ENCODE peak calls at places on chromosomes 2 and 18, in four cellular contexts. One of them, this sample, is unnamed.

GRCh38 chr2:212940816-212941215 is 210.6 kb downstream of the IKZF2 start:
- DNase-seq in stimulated activated CD4-positive, alpha-beta T cell treated with anti-CD3 and anti-CD28 coated beads, Interleukin-2, amount 100 ng/mL, for 24 hours: no peak
- DNase-seq in activated CD4-positive, alpha-beta T cell treated with anti-CD3 and anti-CD28 coated beads, Interleukin-2, amount 50 U/mL, for 48 hours: no peak
- DNase-seq in NCI-H446: peak
- DNase-seq in this sample: no peak

GRCh38 chr2:207412787-207413310 is 116.9 kb upstream of the CREB1 start:
- DNase-seq in stimulated activated CD4-positive, alpha-beta T cell treated with anti-CD3 and anti-CD28 coated beads, Interleukin-2, amount 100 ng/mL, for 24 hours: no peak
- DNase-seq in activated CD4-positive, alpha-beta T cell treated with anti-CD3 and anti-CD28 coated beads, Interleukin-2, amount 50 U/mL, for 48 hours: no peak
- DNase-seq in NCI-H446: no peak
- DNase-seq in this sample: no peak

GRCh38 chr2:33372940-33373553 is 103.4 kb upstream of the RASGRP3 start:
- DNase-seq in stimulated activated CD4-positive, alpha-beta T cell treated with anti-CD3 and anti-CD28 coated beads, Interleukin-2, amount 100 ng/mL, for 24 hours: no peak
- DNase-seq in activated CD4-positive, alpha-beta T cell treated with anti-CD3 and anti-CD28 coated beads, Interleukin-2, amount 50 U/mL, for 48 hours: no peak
- DNase-seq in NCI-H446: no peak
- DNase-seq in this sample: no peak

GRCh38 chr2:41934323-41935003 is 113.4 kb upstream of the PKDCC start:
- DNase-seq in stimulated activated CD4-positive, alpha-beta T cell treated with anti-CD3 and anti-CD28 coated beads, Interleukin-2, amount 100 ng/mL, for 24 hours: no peak
- DNase-seq in activated CD4-positive, alpha-beta T cell treated with anti-CD3 and anti-CD28 coated beads, Interleukin-2, amount 50 U/mL, for 48 hours: no peak
- DNase-seq in NCI-H446: no peak
- DNase-seq in this sample: no peak

GRCh38 chr2:121897335-121897970 is 142.0 kb downstream of the TSN start:
- DNase-seq in stimulated activated CD4-positive, alpha-beta T cell treated with anti-CD3 and anti-CD28 coated beads, Interleukin-2, amount 100 ng/mL, for 24 hours: peak
- DNase-seq in activated CD4-positive, alpha-beta T cell treated with anti-CD3 and anti-CD28 coated beads, Interleukin-2, amount 50 U/mL, for 48 hours: no peak
- DNase-seq in NCI-H446: no peak
- DNase-seq in this sample: no peak

GRCh38 chr18:41126541-41127235 is 828.3 kb upstream of the PIK3C3 start:
- DNase-seq in stimulated activated CD4-positive, alpha-beta T cell treated with anti-CD3 and anti-CD28 coated beads, Interleukin-2, amount 100 ng/mL, for 24 hours: no peak
- DNase-seq in activated CD4-positive, alpha-beta T cell treated with anti-CD3 and anti-CD28 coated beads, Interleukin-2, amount 50 U/mL, for 48 hours: no peak
- DNase-seq in NCI-H446: no peak
- DNase-seq in this sample: no peak

GRCh38 chr18:37409870-37410269 is 155.7 kb downstream of the CELF4 start:
- DNase-seq in stimulated activated CD4-positive, alpha-beta T cell treated with anti-CD3 and anti-CD28 coated beads, Interleukin-2, amount 100 ng/mL, for 24 hours: no peak
- DNase-seq in activated CD4-positive, alpha-beta T cell treated with anti-CD3 and anti-CD28 coated beads, Interleukin-2, amount 50 U/mL, for 48 hours: no peak
- DNase-seq in NCI-H446: no peak
- DNase-seq in this sample: no peak

GRCh38 chr2:235669269-235669831 is 175.5 kb downstream of the AGAP1 start:
- DNase-seq in stimulated activated CD4-positive, alpha-beta T cell treated with anti-CD3 and anti-CD28 coated beads, Interleukin-2, amount 100 ng/mL, for 24 hours: peak
- DNase-seq in activated CD4-positive, alpha-beta T cell treated with anti-CD3 and anti-CD28 coated beads, Interleukin-2, amount 50 U/mL, for 48 hours: peak
- DNase-seq in NCI-H446: peak
- DNase-seq in this sample: peak

GRCh38 chr2:188853307-188853706 is 120.9 kb upstream of the COL3A1 start:
- DNase-seq in stimulated activated CD4-positive, alpha-beta T cell treated with anti-CD3 and anti-CD28 coated beads, Interleukin-2, amount 100 ng/mL, for 24 hours: no peak
- DNase-seq in activated CD4-positive, alpha-beta T cell treated with anti-CD3 and anti-CD28 coated beads, Interleukin-2, amount 50 U/mL, for 48 hours: no peak
- DNase-seq in NCI-H446: peak
- DNase-seq in this sample: no peak

GRCh38 chr2:2234398-2234797 is 96.7 kb downstream of the MYT1L start:
- DNase-seq in stimulated activated CD4-positive, alpha-beta T cell treated with anti-CD3 and anti-CD28 coated beads, Interleukin-2, amount 100 ng/mL, for 24 hours: no peak
- DNase-seq in activated CD4-positive, alpha-beta T cell treated with anti-CD3 and anti-CD28 coated beads, Interleukin-2, amount 50 U/mL, for 48 hours: no peak
- DNase-seq in NCI-H446: peak
- DNase-seq in this sample: no peak

GRCh38 chr2:62923242-62923641 is 127.4 kb upstream of the OTX1 start:
- DNase-seq in stimulated activated CD4-positive, alpha-beta T cell treated with anti-CD3 and anti-CD28 coated beads, Interleukin-2, amount 100 ng/mL, for 24 hours: no peak
- DNase-seq in activated CD4-positive, alpha-beta T cell treated with anti-CD3 and anti-CD28 coated beads, Interleukin-2, amount 50 U/mL, for 48 hours: no peak
- DNase-seq in NCI-H446: no peak
- DNase-seq in this sample: no peak

GRCh38 chr2:82837588-82838304 is 1621.3 kb downstream of the SUCLG1 start:
- DNase-seq in stimulated activated CD4-positive, alpha-beta T cell treated with anti-CD3 and anti-CD28 coated beads, Interleukin-2, amount 100 ng/mL, for 24 hours: no peak
- DNase-seq in activated CD4-positive, alpha-beta T cell treated with anti-CD3 and anti-CD28 coated beads, Interleukin-2, amount 50 U/mL, for 48 hours: no peak
- DNase-seq in NCI-H446: no peak
- DNase-seq in this sample: no peak

GRCh38 chr2:64727013-64727767 is 73.5 kb upstream of the SERTAD2 start:
- DNase-seq in stimulated activated CD4-positive, alpha-beta T cell treated with anti-CD3 and anti-CD28 coated beads, Interleukin-2, amount 100 ng/mL, for 24 hours: no peak
- DNase-seq in activated CD4-positive, alpha-beta T cell treated with anti-CD3 and anti-CD28 coated beads, Interleukin-2, amount 50 U/mL, for 48 hours: no peak
- DNase-seq in NCI-H446: no peak
- DNase-seq in this sample: no peak

GRCh38 chr2:117523267-117523666 is 291.2 kb upstream of the DDX18 start:
- DNase-seq in stimulated activated CD4-positive, alpha-beta T cell treated with anti-CD3 and anti-CD28 coated beads, Interleukin-2, amount 100 ng/mL, for 24 hours: no peak
- DNase-seq in activated CD4-positive, alpha-beta T cell treated with anti-CD3 and anti-CD28 coated beads, Interleukin-2, amount 50 U/mL, for 48 hours: no peak
- DNase-seq in NCI-H446: no peak
- DNase-seq in this sample: peak

GRCh38 chr2:34652636-34653035 is 1053.5 kb upstream of the FAM98A start:
- DNase-seq in stimulated activated CD4-positive, alpha-beta T cell treated with anti-CD3 and anti-CD28 coated beads, Interleukin-2, amount 100 ng/mL, for 24 hours: no peak
- DNase-seq in activated CD4-positive, alpha-beta T cell treated with anti-CD3 and anti-CD28 coated beads, Interleukin-2, amount 50 U/mL, for 48 hours: no peak
- DNase-seq in NCI-H446: no peak
- DNase-seq in this sample: no peak

GRCh38 chr2:161843936-161844335 is 219.7 kb downstream of the SLC4A10 start:
- DNase-seq in stimulated activated CD4-positive, alpha-beta T cell treated with anti-CD3 and anti-CD28 coated beads, Interleukin-2, amount 100 ng/mL, for 24 hours: no peak
- DNase-seq in activated CD4-positive, alpha-beta T cell treated with anti-CD3 and anti-CD28 coated beads, Interleukin-2, amount 50 U/mL, for 48 hours: no peak
- DNase-seq in NCI-H446: no peak
- DNase-seq in this sample: no peak

GRCh38 chr2:5594288-5594687 is 97.9 kb upstream of the SOX11 start:
- DNase-seq in stimulated activated CD4-positive, alpha-beta T cell treated with anti-CD3 and anti-CD28 coated beads, Interleukin-2, amount 100 ng/mL, for 24 hours: no peak
- DNase-seq in activated CD4-positive, alpha-beta T cell treated with anti-CD3 and anti-CD28 coated beads, Interleukin-2, amount 50 U/mL, for 48 hours: no peak
- DNase-seq in NCI-H446: no peak
- DNase-seq in this sample: no peak

GRCh38 chr2:64862623-64863022 is 126.6 kb upstream of the SLC1A4 start:
- DNase-seq in stimulated activated CD4-positive, alpha-beta T cell treated with anti-CD3 and anti-CD28 coated beads, Interleukin-2, amount 100 ng/mL, for 24 hours: no peak
- DNase-seq in activated CD4-positive, alpha-beta T cell treated with anti-CD3 and anti-CD28 coated beads, Interleukin-2, amount 50 U/mL, for 48 hours: no peak
- DNase-seq in NCI-H446: no peak
- DNase-seq in this sample: no peak

GRCh38 chr2:8448822-8449577 is 232.9 kb upstream of the ID2 start:
- DNase-seq in stimulated activated CD4-positive, alpha-beta T cell treated with anti-CD3 and anti-CD28 coated beads, Interleukin-2, amount 100 ng/mL, for 24 hours: no peak
- DNase-seq in activated CD4-positive, alpha-beta T cell treated with anti-CD3 and anti-CD28 coated beads, Interleukin-2, amount 50 U/mL, for 48 hours: no peak
- DNase-seq in NCI-H446: no peak
- DNase-seq in this sample: no peak

GRCh38 chr2:207333599-207334308 is 168.0 kb upstream of the KLF7 start:
- DNase-seq in stimulated activated CD4-positive, alpha-beta T cell treated with anti-CD3 and anti-CD28 coated beads, Interleukin-2, amount 100 ng/mL, for 24 hours: no peak
- DNase-seq in activated CD4-positive, alpha-beta T cell treated with anti-CD3 and anti-CD28 coated beads, Interleukin-2, amount 50 U/mL, for 48 hours: no peak
- DNase-seq in NCI-H446: no peak
- DNase-seq in this sample: no peak

GRCh38 chr2:8849322-8849721 is 11.9 kb upstream of the KIDINS220 start:
- DNase-seq in stimulated activated CD4-positive, alpha-beta T cell treated with anti-CD3 and anti-CD28 coated beads, Interleukin-2, amount 100 ng/mL, for 24 hours: no peak
- DNase-seq in activated CD4-positive, alpha-beta T cell treated with anti-CD3 and anti-CD28 coated beads, Interleukin-2, amount 50 U/mL, for 48 hours: no peak
- DNase-seq in NCI-H446: no peak
- DNase-seq in this sample: no peak

GRCh38 chr2:43100883-43101662 is 125.3 kb downstream of the ZFP36L2 start:
- DNase-seq in stimulated activated CD4-positive, alpha-beta T cell treated with anti-CD3 and anti-CD28 coated beads, Interleukin-2, amount 100 ng/mL, for 24 hours: no peak
- DNase-seq in activated CD4-positive, alpha-beta T cell treated with anti-CD3 and anti-CD28 coated beads, Interleukin-2, amount 50 U/mL, for 48 hours: no peak
- DNase-seq in NCI-H446: no peak
- DNase-seq in this sample: peak

GRCh38 chr2:237889811-237890210 is 30.4 kb downstream of the RAMP1 start:
- DNase-seq in stimulated activated CD4-positive, alpha-beta T cell treated with anti-CD3 and anti-CD28 coated beads, Interleukin-2, amount 100 ng/mL, for 24 hours: no peak
- DNase-seq in activated CD4-positive, alpha-beta T cell treated with anti-CD3 and anti-CD28 coated beads, Interleukin-2, amount 50 U/mL, for 48 hours: no peak
- DNase-seq in NCI-H446: no peak
- DNase-seq in this sample: no peak

GRCh38 chr18:37578886-37579513 is 13.4 kb upstream of the CELF4 start:
- DNase-seq in stimulated activated CD4-positive, alpha-beta T cell treated with anti-CD3 and anti-CD28 coated beads, Interleukin-2, amount 100 ng/mL, for 24 hours: no peak
- DNase-seq in activated CD4-positive, alpha-beta T cell treated with anti-CD3 and anti-CD28 coated beads, Interleukin-2, amount 50 U/mL, for 48 hours: no peak
- DNase-seq in NCI-H446: no peak
- DNase-seq in this sample: no peak

GRCh38 chr18:24616638-24617037 is 156.2 kb downstream of the HRH4 start:
- DNase-seq in stimulated activated CD4-positive, alpha-beta T cell treated with anti-CD3 and anti-CD28 coated beads, Interleukin-2, amount 100 ng/mL, for 24 hours: no peak
- DNase-seq in activated CD4-positive, alpha-beta T cell treated with anti-CD3 and anti-CD28 coated beads, Interleukin-2, amount 50 U/mL, for 48 hours: no peak
- DNase-seq in NCI-H446: no peak
- DNase-seq in this sample: no peak

GRCh38 chr18:64981915-64982314 is 768.9 kb upstream of the CDH7 start:
- DNase-seq in stimulated activated CD4-positive, alpha-beta T cell treated with anti-CD3 and anti-CD28 coated beads, Interleukin-2, amount 100 ng/mL, for 24 hours: no peak
- DNase-seq in activated CD4-positive, alpha-beta T cell treated with anti-CD3 and anti-CD28 coated beads, Interleukin-2, amount 50 U/mL, for 48 hours: no peak
- DNase-seq in NCI-H446: no peak
- DNase-seq in this sample: no peak

GRCh38 chr2:34729845-34730244 is 1130.7 kb upstream of the FAM98A start:
- DNase-seq in stimulated activated CD4-positive, alpha-beta T cell treated with anti-CD3 and anti-CD28 coated beads, Interleukin-2, amount 100 ng/mL, for 24 hours: no peak
- DNase-seq in activated CD4-positive, alpha-beta T cell treated with anti-CD3 and anti-CD28 coated beads, Interleukin-2, amount 50 U/mL, for 48 hours: no peak
- DNase-seq in NCI-H446: no peak
- DNase-seq in this sample: no peak

GRCh38 chr2:128420776-128421175 is 102.1 kb upstream of the HS6ST1 start:
- DNase-seq in stimulated activated CD4-positive, alpha-beta T cell treated with anti-CD3 and anti-CD28 coated beads, Interleukin-2, amount 100 ng/mL, for 24 hours: no peak
- DNase-seq in activated CD4-positive, alpha-beta T cell treated with anti-CD3 and anti-CD28 coated beads, Interleukin-2, amount 50 U/mL, for 48 hours: no peak
- DNase-seq in NCI-H446: no peak
- DNase-seq in this sample: no peak

GRCh38 chr2:128958241-128958640 is 639.6 kb upstream of the HS6ST1 start:
- DNase-seq in stimulated activated CD4-positive, alpha-beta T cell treated with anti-CD3 and anti-CD28 coated beads, Interleukin-2, amount 100 ng/mL, for 24 hours: no peak
- DNase-seq in activated CD4-positive, alpha-beta T cell treated with anti-CD3 and anti-CD28 coated beads, Interleukin-2, amount 50 U/mL, for 48 hours: no peak
- DNase-seq in NCI-H446: no peak
- DNase-seq in this sample: no peak

GRCh38 chr2:100921685-100922161 is 80.4 kb upstream of the RPL31 start:
- DNase-seq in stimulated activated CD4-positive, alpha-beta T cell treated with anti-CD3 and anti-CD28 coated beads, Interleukin-2, amount 100 ng/mL, for 24 hours: no peak
- DNase-seq in activated CD4-positive, alpha-beta T cell treated with anti-CD3 and anti-CD28 coated beads, Interleukin-2, amount 50 U/mL, for 48 hours: no peak
- DNase-seq in NCI-H446: no peak
- DNase-seq in this sample: no peak

GRCh38 chr18:12637393-12637792 is 20.5 kb downstream of the SPIRE1 start:
- DNase-seq in stimulated activated CD4-positive, alpha-beta T cell treated with anti-CD3 and anti-CD28 coated beads, Interleukin-2, amount 100 ng/mL, for 24 hours: no peak
- DNase-seq in activated CD4-positive, alpha-beta T cell treated with anti-CD3 and anti-CD28 coated beads, Interleukin-2, amount 50 U/mL, for 48 hours: no peak
- DNase-seq in NCI-H446: no peak
- DNase-seq in this sample: no peak

GRCh38 chr2:118940486-118941120 is 1.4 kb upstream of the MARCO start:
- DNase-seq in stimulated activated CD4-positive, alpha-beta T cell treated with anti-CD3 and anti-CD28 coated beads, Interleukin-2, amount 100 ng/mL, for 24 hours: no peak
- DNase-seq in activated CD4-positive, alpha-beta T cell treated with anti-CD3 and anti-CD28 coated beads, Interleukin-2, amount 50 U/mL, for 48 hours: no peak
- DNase-seq in NCI-H446: no peak
- DNase-seq in this sample: no peak